ENCODE peak calls at places on chromosome 1, in seven cellular contexts. B is neuronal stem cell, I is NCI-H2171, G is B cell, J is anterior cingulate cortex, C is caudate nucleus, Q is cardiac septum. D is an unnamed sample.

GRCh38 chr1:19835573-19835972 is 20.5 kb upstream of the RNF186 start:
- DNase-seq in B (no peak), I (no peak), G (no peak), J (no peak), C (no peak), Q (no peak), D (no peak)

GRCh38 chr1:33517596-33518250 is 45.3 kb downstream of the ZSCAN20 start:
- DNase-seq in B (no peak), I (no peak), G (no peak), J (peak), C (no peak), Q (no peak), D (no peak)

GRCh38 chr1:63904826-63905225 is 131.0 kb downstream of the ROR1 start:
- DNase-seq in B (no peak), I (no peak), G (no peak), J (no peak), C (no peak), Q (no peak), D (no peak)

GRCh38 chr1:235054466-235054865 is 74.2 kb downstream of the TOMM20 start:
- DNase-seq in B (no peak), I (no peak), G (no peak), J (no peak), C (no peak), Q (no peak), D (no peak)

GRCh38 chr1:54276617-54277450 is 76.9 kb downstream of the MRPL37 start:
- DNase-seq in B (no peak), I (no peak), G (no peak), J (no peak), C (no peak), Q (peak), D (no peak)

GRCh38 chr1:190084552-190084951 is 393.1 kb downstream of the BRINP3 start:
- DNase-seq in B (no peak), I (no peak), G (no peak), J (no peak), C (no peak), Q (no peak), D (no peak)

GRCh38 chr1:202205523-202206190 is 12.1 kb downstream of the LGR6 start:
- DNase-seq in B (no peak), I (no peak), G (no peak), J (no peak), C (no peak), Q (no peak), D (no peak)

GRCh38 chr1:117702654-117703053 is 96.8 kb downstream of the TENT5C start:
- DNase-seq in B (no peak), I (no peak), G (no peak), J (no peak), C (no peak), Q (no peak), D (no peak)

GRCh38 chr1:1092149-1092855 is 18.2 kb upstream of the RNF223 start:
- DNase-seq in B (no peak), I (no peak), G (peak), J (no peak), C (no peak), Q (peak), D (no peak)

GRCh38 chr1:65514083-65514482 is 93.6 kb downstream of the LEPR start:
- DNase-seq in B (no peak), I (no peak), G (no peak), J (no peak), C (no peak), Q (no peak), D (no peak)